ENCODE peak calls at places on chromosomes 6 and 20, in six cellular contexts. Q is H1, I is HepG2, A is GM12878, L is K562, O is SK-N-SH. G is an unnamed sample.

GRCh38 chr20:16123623-16124022 is 449.6 kb downstream of the KIF16B start:
- DNase-seq in O (no peak), L (no peak), I (no peak), A (no peak), Q (no peak), G (no peak)

GRCh38 chr20:38158701-38159325 is 6.3 kb downstream of the TGM2 start:
- DNase-seq in O (no peak), A (no peak), L (peak), I (no peak), Q (no peak), G (no peak)

GRCh38 chr6:26053929-26054658 is 33.1 kb upstream of the HFE start:
- DNase-seq in O (no peak), Q (no peak), L (peak), A (no peak), I (no peak), G (no peak)

GRCh38 chr6:75135447-75135846 is 70.4 kb downstream of the COL12A1 start:
- DNase-seq in Q (no peak), L (no peak), A (no peak), O (no peak), I (no peak), G (no peak)

GRCh38 chr6:133341607-133342158 is 100.5 kb downstream of the EYA4 start:
- DNase-seq in O (peak), A (no peak), Q (no peak), I (peak), L (no peak), G (no peak)

GRCh38 chr6:16764188-16764950 is 3.1 kb upstream of the ATXN1 start:
- DNase-seq in Q (no peak), A (no peak), O (peak), I (peak), L (peak), G (no peak)

GRCh38 chr20:47417245-47418060 is 61.0 kb upstream of the ZMYND8 start:
- DNase-seq in A (no peak), Q (no peak), O (no peak), L (no peak), I (peak), G (no peak)

GRCh38 chr6:113750148-113750547 is 107.0 kb upstream of the MARCKS start:
- DNase-seq in I (peak), Q (no peak), L (no peak), O (no peak), A (no peak), G (no peak)

GRCh38 chr6:151679081-151679480 is 128.4 kb upstream of the ESR1 start:
- DNase-seq in O (no peak), I (no peak), A (no peak), L (peak), Q (no peak), G (no peak)

GRCh38 chr6:44415424-44415823 is 27.9 kb downstream of the CDC5L start:
- DNase-seq in O (no peak), A (no peak), Q (no peak), I (no peak), L (no peak), G (no peak)

GRCh38 chr6:53089948-53090347 is 24.7 kb downstream of the FBXO9 start:
- DNase-seq in A (no peak), I (no peak), O (no peak), L (no peak), Q (no peak), G (no peak)
- TF ChIP-seq GABPA in A (no peak), I (no peak), O (no peak), L (no peak), Q (no peak), G (no peak)

DNA sequence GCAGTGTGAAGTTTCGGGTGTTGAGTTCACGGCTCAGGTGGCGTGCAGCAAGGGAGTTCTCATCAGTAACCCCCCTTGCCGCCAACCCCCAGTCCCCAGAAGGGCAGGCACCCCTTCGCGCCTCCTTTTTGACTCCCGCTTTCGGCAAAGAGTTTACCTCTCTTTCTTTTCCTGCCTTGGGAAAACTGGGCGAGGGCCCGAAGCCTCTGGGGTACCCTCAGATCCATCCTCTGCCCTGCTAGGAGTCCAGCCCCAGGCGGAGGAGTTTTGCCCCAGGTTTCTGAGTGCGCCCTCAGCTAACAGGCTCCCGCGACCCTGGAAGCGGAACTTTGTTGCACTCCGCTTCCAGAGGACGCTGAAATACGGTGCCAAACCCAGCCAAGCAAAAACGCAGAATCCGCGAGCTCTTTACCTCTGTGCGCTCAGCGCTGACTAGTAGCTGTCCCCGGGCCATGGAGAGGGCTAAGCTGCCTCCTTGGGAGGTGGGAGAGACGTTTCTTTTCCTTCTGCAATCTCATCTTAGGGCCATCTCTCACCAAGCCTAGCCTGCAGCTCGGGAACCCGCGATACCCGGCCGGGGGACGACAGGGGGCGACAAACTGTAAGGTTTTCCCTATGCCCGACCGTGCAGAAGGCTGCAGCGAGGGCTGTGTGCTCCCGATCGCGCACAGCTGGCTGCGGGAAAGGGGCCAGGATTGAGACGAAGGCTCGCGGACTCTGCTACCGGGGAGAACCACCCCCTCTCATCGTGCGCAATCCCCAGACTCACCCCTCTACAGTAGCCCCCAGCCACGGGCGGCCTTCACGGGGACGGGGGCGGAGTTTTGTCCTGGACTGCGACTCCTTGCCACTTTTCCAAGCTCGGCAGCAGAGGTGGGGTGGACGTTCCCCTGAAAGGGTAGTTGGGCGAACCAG is 2.7 kb upstream of the PAX1 start:
- DNase-seq in O (peak), L (peak), Q (peak), I (peak), A (no peak), G (peak)
- TF ChIP-seq GABPA in O (no peak), L (no peak), Q (no peak), I (no peak), A (no peak), G (no peak)

GRCh38 chr6:6191476-6191875 is 129.0 kb downstream of the F13A1 start:
- DNase-seq in O (no peak), I (peak), A (no peak), L (peak), Q (peak), G (no peak)
- TF ChIP-seq GABPA in O (no peak), I (no peak), A (no peak), L (no peak), Q (no peak), G (no peak)

GRCh38 chr6:35148167-35148741 is 7.1 kb upstream of the TCP11 start:
- DNase-seq in I (no peak), L (peak), O (no peak), Q (peak), A (peak), G (no peak)
- TF ChIP-seq GABPA in I (no peak), L (no peak), O (no peak), Q (no peak), A (no peak), G (no peak)

GRCh38 chr6:12065321-12066140 is 53.4 kb downstream of the HIVEP1 start:
- DNase-seq in Q (no peak), I (no peak), A (no peak), L (peak), O (no peak), G (no peak)
- TF ChIP-seq GABPA in Q (no peak), I (no peak), A (no peak), L (no peak), O (no peak), G (no peak)

GRCh38 chr6:92977018-92977417 is 442.3 kb downstream of the EPHA7 start:
- DNase-seq in I (no peak), Q (no peak), L (no peak), O (no peak), A (no peak), G (no peak)

GRCh38 chr6:92979281-92979680 is 440.1 kb downstream of the EPHA7 start:
- DNase-seq in I (no peak), O (no peak), Q (no peak), A (no peak), L (no peak), G (no peak)
- TF ChIP-seq GABPA in I (no peak), O (no peak), Q (no peak), A (no peak), L (no peak), G (no peak)

GRCh38 chr6:42339991-42340401 is 111.7 kb downstream of the TRERF1 start:
- DNase-seq in A (peak), O (no peak), L (no peak), I (no peak), Q (no peak), G (no peak)
- TF ChIP-seq GABPA in A (peak), O (no peak), L (no peak), I (no peak), Q (no peak), G (no peak)

GRCh38 chr6:5481024-5481423 is 219.7 kb downstream of the FARS2 start:
- DNase-seq in O (no peak), A (no peak), Q (no peak), L (no peak), I (no peak), G (no peak)
- TF ChIP-seq GABPA in O (no peak), A (no peak), Q (no peak), L (no peak), I (no peak), G (no peak)

DNA sequence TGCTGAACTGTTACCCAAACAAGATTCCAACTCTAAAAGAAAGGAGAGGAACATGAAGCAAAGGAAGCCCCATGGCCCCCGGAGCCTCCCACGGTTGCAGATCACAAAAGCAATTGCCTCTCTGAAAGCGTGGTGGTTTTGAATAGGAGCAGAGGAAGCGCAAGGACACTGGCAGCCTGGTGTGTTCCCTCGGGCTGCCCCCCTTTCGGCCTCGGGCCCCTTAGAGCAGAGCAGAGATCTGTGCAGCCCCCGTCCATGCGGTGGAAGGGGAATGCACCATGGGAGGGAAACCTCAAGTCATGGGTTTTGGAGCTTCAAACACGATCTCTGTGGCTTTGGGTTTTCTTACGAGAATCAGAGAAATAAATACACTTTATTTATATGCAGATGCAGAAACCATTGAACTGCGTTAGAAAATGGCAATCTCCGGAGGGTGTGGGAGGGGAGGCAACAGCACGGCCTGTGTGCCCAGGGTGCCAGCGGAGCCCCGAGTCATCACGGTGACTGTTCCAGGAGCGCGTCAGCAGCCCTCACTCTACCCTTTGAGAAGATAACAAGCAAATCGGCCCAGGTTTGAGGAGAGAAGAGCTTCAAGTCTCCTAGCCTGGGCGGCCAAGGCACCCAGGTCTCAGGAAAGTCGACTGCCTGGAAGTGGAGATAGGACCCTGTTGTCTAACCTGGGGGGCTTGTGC is 20.5 kb downstream of the FOXF2 start:
- DNase-seq in L (no peak), I (no peak), A (no peak), O (no peak), Q (peak), G (no peak)
- TF ChIP-seq GABPA in L (no peak), I (no peak), A (no peak), O (no peak), Q (no peak), G (no peak)

GRCh38 chr6:154621611-154622010 is 111.1 kb upstream of the CNKSR3 start:
- DNase-seq in Q (no peak), I (no peak), A (no peak), O (no peak), L (no peak), G (no peak)

GRCh38 chr6:154617175-154617574 is 106.7 kb upstream of the CNKSR3 start:
- DNase-seq in Q (no peak), L (no peak), O (no peak), I (no peak), A (no peak), G (no peak)

GRCh38 chr6:154615483-154616025 is 105.1 kb upstream of the CNKSR3 start:
- DNase-seq in Q (no peak), O (peak), A (no peak), I (peak), L (peak), G (no peak)

GRCh38 chr6:154622618-154623336 is 110.4 kb upstream of the SCAF8 start:
- DNase-seq in L (no peak), Q (no peak), O (no peak), I (no peak), A (no peak), G (no peak)

DNA sequence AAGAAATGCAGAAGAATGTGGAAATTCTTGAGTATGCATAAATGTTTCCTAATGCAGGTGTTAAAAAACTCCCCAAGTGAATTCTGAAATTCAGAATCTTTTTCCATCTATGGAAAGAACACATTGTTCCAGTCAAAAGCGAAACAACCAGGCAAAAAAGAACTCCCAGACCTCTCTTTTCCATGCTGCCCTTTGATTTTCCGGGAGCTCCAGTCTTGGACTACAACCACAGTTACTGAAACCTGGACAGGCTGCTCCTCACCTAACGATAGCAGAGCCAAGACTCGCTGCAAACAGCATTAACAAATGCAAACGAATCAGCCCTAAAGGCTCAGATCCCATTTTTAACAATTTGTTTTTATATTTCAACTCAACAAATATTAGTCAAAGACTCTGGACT is 108.7 kb upstream of the CNKSR3 start:
- DNase-seq in O (no peak), I (no peak), Q (no peak), A (no peak), L (no peak), G (no peak)
- TF ChIP-seq GABPA in O (no peak), I (no peak), Q (no peak), A (no peak), L (no peak), G (no peak)

G was measured in HL-60.